ENCODE peak calls at places on chromosomes 1 and 21, in eight cellular contexts. U is thyroid gland, D is Peyer's patch, O is dorsolateral prefrontal cortex, C is breast epithelium, T is fibroblast of lung, R is endodermal cell, X is H9. E is an unnamed sample. For H3K27me3, the result is how much of the 10 kb centered on the place peaks cover.

GRCh38 chr1:59064592-59064991 is 232.3 kb upstream of the FGGY start:
- DNase-seq in U (no peak), D (no peak), O (no peak), C (no peak), T (no peak), R (no peak), X (no peak), E (no peak)

GRCh38 chr1:90778487-90778886 is 61.4 kb upstream of the BARHL2 start:
- DNase-seq in U (no peak), D (no peak), O (no peak), C (no peak), T (no peak), R (no peak), X (no peak), E (no peak)

GRCh38 chr21:33372582-33372981 is 30.6 kb upstream of the IFNGR2 start:
- DNase-seq in U (no peak), D (peak), O (no peak), C (no peak), T (no peak), R (no peak), X (no peak), E (no peak)

GRCh38 chr1:112849425-112849966 is 106.5 kb downstream of the SLC16A1 start:
- DNase-seq in U (peak), D (no peak), O (peak), C (no peak), T (peak), R (peak), X (peak), E (peak)

GRCh38 chr21:26405735-26406361 is 167.2 kb downstream of the CYYR1 start:
- DNase-seq in U (peak), D (no peak), O (no peak), C (no peak), T (peak), R (peak), X (peak), E (peak)

GRCh38 chr1:215911406-215911968 is 344.4 kb downstream of the KCTD3 start:
- DNase-seq in U (no peak), D (no peak), O (no peak), C (no peak), T (peak), R (no peak), X (no peak), E (no peak)

GRCh38 chr1:7248828-7249227 is 463.6 kb downstream of the CAMTA1 start:
- DNase-seq in U (no peak), D (no peak), O (no peak), C (no peak), T (no peak), R (peak), X (no peak), E (no peak)

GRCh38 chr1:212234431-212235298 is 50.5 kb upstream of the PPP2R5A start:
- DNase-seq in U (peak), D (no peak), O (no peak), C (no peak), T (peak), R (no peak), X (no peak), E (peak)

GRCh38 chr1:239706245-239706892 is 320.0 kb downstream of the CHRM3 start:
- DNase-seq in U (no peak), D (no peak), O (no peak), C (no peak), T (no peak), R (peak), X (no peak), E (no peak)

GRCh38 chr1:183291802-183292515 is 105.9 kb downstream of the LAMC2 start:
- DNase-seq in U (no peak), D (no peak), O (no peak), C (no peak), T (peak), R (peak), X (no peak), E (peak)

GRCh38 chr1:29121951-29122661 is 1.6 kb downstream of the TMEM200B start:
- DNase-seq in U (no peak), D (no peak), O (no peak), C (no peak), T (peak), R (peak), X (peak), E (no peak)

GRCh38 chr21:35198004-35198403 is 148.9 kb upstream of the RUNX1 start:
- DNase-seq in U (no peak), D (no peak), O (no peak), C (no peak), T (peak), R (no peak), X (no peak), E (peak)

GRCh38 chr1:243623831-243624230 is 226.2 kb downstream of the AKT3 start:
- DNase-seq in U (no peak), D (no peak), O (no peak), C (no peak), T (peak), R (no peak), X (no peak), E (peak)

GRCh38 chr1:234745844-234746797 is 136.1 kb upstream of the IRF2BP2 start:
- DNase-seq in U (no peak), D (no peak), O (no peak), C (no peak), T (peak), R (peak), X (no peak), E (peak)

GRCh38 chr1:179310271-179310670 is 16.7 kb downstream of the SOAT1 start:
- DNase-seq in U (no peak), D (no peak), O (no peak), C (no peak), T (peak), R (no peak), X (no peak), E (peak)

GRCh38 chr1:206496131-206496793 is 11.1 kb upstream of the RASSF5 start:
- DNase-seq in U (peak), D (no peak), O (no peak), C (no peak), T (no peak), R (no peak), X (no peak), E (no peak)

GRCh38 chr1:17377325-17377953 is 5.4 kb downstream of the PADI6 start:
- DNase-seq in U (peak), D (no peak), O (no peak), C (no peak), T (no peak), R (peak), X (peak), E (no peak)
- H3K27me3 ChIP-seq in U (under half), D (under half), O (under half), C (under half), T (under half), R (under half), X (under half), E (under half)

GRCh38 chr1:38502772-38503171 is 356.8 kb downstream of the RRAGC start:
- DNase-seq in U (no peak), D (no peak), O (no peak), C (no peak), T (peak), R (peak), X (peak), E (no peak)
- H3K27me3 ChIP-seq in U (under half), D (under half), O (under half), C (under half), T (under half), R (under half), X (under half), E (under half)

DNA sequence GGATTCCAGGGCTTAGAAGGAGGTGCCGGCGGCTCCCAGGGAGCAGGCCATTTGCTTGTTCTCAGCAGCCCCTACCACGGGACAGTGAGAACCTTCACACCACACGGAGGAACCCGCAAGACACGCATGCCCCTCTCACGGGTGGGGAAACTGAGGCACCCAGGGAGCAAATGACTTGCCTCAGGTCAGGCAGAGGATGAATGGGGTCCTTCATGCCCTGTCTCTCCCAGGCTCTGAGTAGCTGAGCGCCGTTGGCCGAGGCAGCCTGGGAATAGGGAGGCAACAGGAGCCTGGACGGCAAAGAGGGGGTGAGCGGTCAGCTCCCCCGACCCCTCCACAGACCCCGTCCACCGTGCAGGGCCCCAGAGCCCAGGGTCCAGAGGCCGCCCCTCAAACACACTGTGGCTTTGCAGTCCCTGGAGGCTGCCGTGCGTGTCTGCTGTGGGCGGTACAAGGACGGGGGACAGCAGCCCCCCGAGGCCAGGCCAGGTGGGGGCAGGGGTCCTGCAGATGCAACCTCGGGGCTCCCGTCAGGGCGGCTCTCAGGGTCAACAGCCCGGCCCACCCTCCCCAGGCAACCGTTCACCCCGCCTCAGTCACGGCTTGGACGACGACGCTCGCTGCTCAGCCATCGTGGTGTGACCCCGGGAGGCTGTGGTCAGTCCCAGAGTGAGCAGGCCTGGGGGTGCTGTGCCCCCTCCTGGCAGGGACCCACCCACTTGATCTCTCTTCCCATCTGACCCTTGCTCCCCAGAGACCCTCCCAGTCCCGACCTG is 15.9 kb upstream of the COL6A2 start:
- DNase-seq in U (no peak), D (peak), O (no peak), C (peak), T (no peak), R (no peak), X (peak), E (no peak)
- H3K27me3 ChIP-seq in U (under half), D (under half), O (under half), C (under half), T (under half), R (under half), X (under half), E (under half)

GRCh38 chr1:26058052-26058595 is 9.3 kb downstream of the TRIM63 start:
- DNase-seq in U (no peak), D (no peak), O (no peak), C (no peak), T (no peak), R (no peak), X (no peak), E (no peak)

GRCh38 chr1:26050255-26050640 is 4.3 kb upstream of the SLC30A2 start:
- DNase-seq in U (no peak), D (no peak), O (no peak), C (no peak), T (no peak), R (no peak), X (no peak), E (no peak)

GRCh38 chr1:26057189-26057588 is 10.2 kb downstream of the TRIM63 start:
- DNase-seq in U (no peak), D (no peak), O (no peak), C (no peak), T (no peak), R (no peak), X (no peak), E (no peak)

GRCh38 chr1:26055041-26055440 is 9.1 kb upstream of the SLC30A2 start:
- DNase-seq in U (no peak), D (no peak), O (no peak), C (no peak), T (no peak), R (no peak), X (no peak), E (no peak)

DNA sequence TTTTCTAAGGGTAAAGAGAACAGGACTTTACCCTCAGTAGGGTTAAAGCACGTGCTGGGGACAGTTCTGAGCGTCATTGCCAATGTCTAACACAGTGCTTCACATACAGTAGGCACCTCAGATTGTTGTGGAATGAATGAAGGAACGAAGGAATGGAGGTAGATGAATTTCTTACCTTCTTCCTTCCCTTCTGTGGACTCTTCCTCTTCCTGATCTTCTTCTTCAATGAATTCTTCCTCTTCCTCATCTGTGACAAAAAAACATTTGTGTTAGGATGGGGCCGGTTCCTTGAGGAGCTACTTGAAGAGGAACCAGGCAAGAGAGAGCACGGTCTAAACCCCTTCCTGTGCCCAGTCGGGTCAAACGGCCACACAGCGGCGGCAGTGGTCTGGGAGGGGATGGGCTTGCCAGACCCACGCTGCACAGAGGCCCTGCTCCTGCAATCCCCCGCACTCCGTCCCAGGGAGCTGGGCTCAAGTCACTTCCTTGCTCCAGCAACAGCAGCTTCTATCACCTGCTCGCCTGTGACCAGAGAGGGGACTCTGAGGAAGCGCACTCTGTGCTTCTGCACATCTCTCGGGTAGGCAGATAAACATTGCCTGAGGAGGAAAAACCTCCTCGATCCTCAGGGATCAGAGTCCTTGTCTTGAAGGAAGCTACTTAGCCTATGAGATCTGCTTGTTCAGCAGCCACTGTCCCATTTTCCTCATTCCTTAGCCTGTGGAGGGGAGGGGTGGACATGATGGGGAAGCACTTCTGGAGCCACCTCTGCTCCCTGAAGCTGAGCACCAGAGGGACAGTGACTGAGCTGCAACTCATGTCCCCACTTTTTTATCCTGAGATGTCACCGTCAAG is 8.0 kb upstream of the SLC30A2 start:
- DNase-seq in U (no peak), D (no peak), O (no peak), C (no peak), T (no peak), R (peak), X (peak), E (no peak)
- H3K27me3 ChIP-seq in U (under half), D (under half), O (under half), C (under half), T (half or more), R (under half), X (under half), E (under half)

E was measured in brain microvascular endothelial cell.